ENCODE peak calls at places on chromosomes 12 and 14, in seven cellular contexts. One of them, this sample, is unnamed.

GRCh38 chr12:80648866-80649265 is 58.6 kb upstream of the MYF6 start:
- DNase-seq in H9: no peak
- DNase-seq in IMR-90: peak; percentile 88
- DNase-seq in mesenchymal stem cell: peak; percentile 8
- DNase-seq in neuronal stem cell: no peak
- DNase-seq in H1: no peak
- DNase-seq in mesendoderm: no peak
- DNase-seq in this sample: no peak

GRCh38 chr14:51846631-51847488 is 13.6 kb upstream of the GNG2 start:
- DNase-seq in H1: peak; percentile 46
- DNase-seq in IMR-90: peak; percentile 53
- DNase-seq in mesendoderm: peak; percentile 89
- DNase-seq in H9: peak; percentile 81
- DNase-seq in mesenchymal stem cell: peak; percentile 84
- DNase-seq in neuronal stem cell: peak; percentile 87
- DNase-seq in this sample: peak; percentile 21

GRCh38 chr12:41919526-41920305 is 225.0 kb downstream of the GXYLT1 start:
- DNase-seq in mesendoderm: no peak
- DNase-seq in neuronal stem cell: no peak
- DNase-seq in mesenchymal stem cell: no peak
- DNase-seq in H1: no peak
- DNase-seq in H9: no peak
- DNase-seq in IMR-90: no peak
- DNase-seq in this sample: no peak

GRCh38 chr12:130818381-130819247 is 20.4 kb downstream of the STX2 start:
- DNase-seq in IMR-90: no peak
- DNase-seq in mesenchymal stem cell: peak; percentile 41
- DNase-seq in neuronal stem cell: peak; percentile 65
- DNase-seq in H9: peak; percentile 95
- DNase-seq in H1: no peak
- DNase-seq in mesendoderm: peak; percentile 85
- DNase-seq in this sample: peak; percentile 62

GRCh38 chr12:2552000-2552399 is 242.8 kb upstream of the FKBP4 start:
- DNase-seq in mesendoderm: no peak
- DNase-seq in IMR-90: no peak
- DNase-seq in H9: no peak
- DNase-seq in neuronal stem cell: no peak
- DNase-seq in H1: no peak
- DNase-seq in mesenchymal stem cell: no peak
- DNase-seq in this sample: no peak

GRCh38 chr14:76826122-76826521 is at the start of gene LRRC74A:
- DNase-seq in H9: no peak
- DNase-seq in neuronal stem cell: no peak
- DNase-seq in mesendoderm: no peak
- DNase-seq in IMR-90: no peak
- DNase-seq in mesenchymal stem cell: no peak
- DNase-seq in H1: no peak
- DNase-seq in this sample: no peak

GRCh38 chr12:48681416-48681737 is 661 bp downstream of the KANSL2 start:
- DNase-seq in neuronal stem cell: no peak
- DNase-seq in mesendoderm: peak; percentile 68
- DNase-seq in H1: no peak
- DNase-seq in IMR-90: peak; percentile 14
- DNase-seq in H9: no peak
- DNase-seq in mesenchymal stem cell: no peak
- DNase-seq in this sample: no peak

GRCh38 chr12:88951860-88952483 is 371.7 kb upstream of the KITLG start:
- DNase-seq in IMR-90: no peak
- DNase-seq in neuronal stem cell: peak; percentile 24
- DNase-seq in mesenchymal stem cell: no peak
- DNase-seq in mesendoderm: peak; percentile 87
- DNase-seq in H1: no peak
- DNase-seq in H9: peak; percentile 30
- DNase-seq in this sample: no peak

GRCh38 chr12:12613334-12613733 is 1.7 kb downstream of the CREBL2 start:
- DNase-seq in H9: no peak
- DNase-seq in mesendoderm: no peak
- DNase-seq in mesenchymal stem cell: peak; percentile 10
- DNase-seq in IMR-90: no peak
- DNase-seq in neuronal stem cell: no peak
- DNase-seq in H1: no peak
- DNase-seq in this sample: peak; percentile 30

GRCh38 chr12:68536885-68537284 is 73.8 kb upstream of the RAP1B start:
- DNase-seq in H1: no peak
- DNase-seq in IMR-90: no peak
- DNase-seq in H9: no peak
- DNase-seq in mesendoderm: no peak
- DNase-seq in neuronal stem cell: no peak
- DNase-seq in mesenchymal stem cell: no peak
- DNase-seq in this sample: no peak

GRCh38 chr12:50246873-50247612 is 36.3 kb downstream of the LIMA1 start:
- DNase-seq in IMR-90: peak; percentile 99
- DNase-seq in H1: no peak
- DNase-seq in H9: no peak
- DNase-seq in mesendoderm: peak; percentile 43
- DNase-seq in neuronal stem cell: no peak
- DNase-seq in mesenchymal stem cell: peak; percentile 92
- DNase-seq in this sample: peak; percentile 70

DNA sequence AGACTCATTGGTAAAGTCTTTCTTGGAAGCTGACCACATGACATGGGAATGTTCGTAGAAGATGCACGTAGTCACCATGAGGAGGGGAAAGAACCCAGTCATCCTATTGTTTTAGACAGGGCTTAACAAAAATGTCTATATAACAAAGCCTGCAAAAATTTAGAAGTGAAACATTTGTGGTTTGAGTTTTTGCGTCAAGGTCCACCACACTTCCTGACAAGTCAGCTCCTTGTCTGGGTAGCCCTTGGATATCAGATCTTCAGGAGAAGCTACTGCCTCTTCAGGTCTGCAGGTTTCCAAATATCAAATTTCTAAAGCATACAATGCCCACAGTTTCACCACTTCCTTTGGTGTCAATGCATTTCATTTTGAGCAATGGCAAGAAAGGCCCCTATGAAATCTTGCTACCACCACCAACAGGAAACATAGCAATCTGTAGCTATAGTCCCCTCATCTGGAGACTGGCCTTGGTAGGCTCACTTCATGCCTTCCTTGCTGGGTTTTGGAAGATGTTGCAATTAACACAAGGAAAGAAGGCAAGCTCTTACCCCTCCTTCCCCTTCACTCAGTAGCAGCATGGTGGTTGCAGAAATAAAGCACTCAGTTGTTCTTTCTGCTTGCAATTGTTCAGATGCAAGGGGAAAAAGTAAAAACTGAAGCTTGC is 235.2 kb downstream of the PCNX1 start:
- DNase-seq in mesendoderm: peak; percentile 24
- DNase-seq in H1: no peak
- DNase-seq in neuronal stem cell: no peak
- DNase-seq in mesenchymal stem cell: peak; percentile 90
- DNase-seq in H9: no peak
- DNase-seq in IMR-90: peak; percentile 98
- DNase-seq in this sample: peak; percentile 66
- H3K4me2 ChIP-seq in mesendoderm: no peak overlapping the region
- H3K4me2 ChIP-seq in H1: no peak overlapping the region
- H3K4me2 ChIP-seq in neuronal stem cell: no peak overlapping the region
- H3K4me2 ChIP-seq in mesenchymal stem cell: no peak overlapping the region
- H3K4me2 ChIP-seq in H9: no peak overlapping the region
- H3K4me2 ChIP-seq in IMR-90: peak overlapping the region; percentile 29
- H3K4me2 ChIP-seq in this sample: no peak overlapping the region

GRCh38 chr12:16187684-16188083 is 89.8 kb downstream of the SLC15A5 start:
- DNase-seq in mesendoderm: no peak
- DNase-seq in H1: no peak
- DNase-seq in mesenchymal stem cell: no peak
- DNase-seq in neuronal stem cell: no peak
- DNase-seq in H9: no peak
- DNase-seq in IMR-90: no peak
- DNase-seq in this sample: no peak

GRCh38 chr12:16189849-16190248 is 87.6 kb downstream of the SLC15A5 start:
- DNase-seq in H9: no peak
- DNase-seq in IMR-90: peak; percentile 28
- DNase-seq in mesendoderm: no peak
- DNase-seq in mesenchymal stem cell: no peak
- DNase-seq in neuronal stem cell: no peak
- DNase-seq in H1: no peak
- DNase-seq in this sample: peak; percentile 4

GRCh38 chr12:16184691-16185090 is 92.8 kb downstream of the SLC15A5 start:
- DNase-seq in H1: no peak
- DNase-seq in mesendoderm: peak; percentile 89
- DNase-seq in mesenchymal stem cell: no peak
- DNase-seq in IMR-90: no peak
- DNase-seq in neuronal stem cell: no peak
- DNase-seq in H9: no peak
- DNase-seq in this sample: peak; percentile 51
- H3K18ac ChIP-seq in H1: no peak overlapping the region
- H3K18ac ChIP-seq in mesendoderm: peak overlapping the region; percentile 30
- H3K18ac ChIP-seq in mesenchymal stem cell: no peak overlapping the region
- H3K18ac ChIP-seq in IMR-90: no peak overlapping the region
- H3K18ac ChIP-seq in neuronal stem cell: no peak overlapping the region
- H3K18ac ChIP-seq in H9: no peak overlapping the region
- H3K18ac ChIP-seq in this sample: no peak overlapping the region

DNA sequence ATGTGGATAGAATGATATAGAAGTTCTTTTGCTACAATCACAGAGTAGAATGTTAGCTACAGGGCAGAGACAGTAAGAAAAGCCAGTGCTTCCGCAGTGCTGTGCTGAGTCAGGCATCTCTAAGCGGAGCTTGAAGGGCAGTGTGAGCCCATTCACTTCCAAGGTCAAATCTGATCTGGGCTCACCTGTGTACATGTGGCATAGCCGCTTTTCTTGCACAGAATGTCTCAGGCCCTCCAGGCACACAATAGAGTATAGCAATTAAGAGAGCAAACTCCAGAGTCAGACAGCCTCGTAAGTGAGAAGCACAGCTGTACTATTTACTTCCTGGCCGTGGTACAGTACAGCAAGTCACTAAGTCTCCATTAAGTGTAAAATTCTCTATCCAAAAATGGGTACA is 26.8 kb downstream of the CORO1C start:
- DNase-seq in IMR-90: no peak
- DNase-seq in mesendoderm: no peak
- DNase-seq in neuronal stem cell: no peak
- DNase-seq in H1: no peak
- DNase-seq in H9: no peak
- DNase-seq in mesenchymal stem cell: no peak
- DNase-seq in this sample: no peak
- H3K4me2 ChIP-seq in IMR-90: no peak overlapping the region
- H3K4me2 ChIP-seq in mesendoderm: no peak overlapping the region
- H3K4me2 ChIP-seq in neuronal stem cell: no peak overlapping the region
- H3K4me2 ChIP-seq in H1: no peak overlapping the region
- H3K4me2 ChIP-seq in H9: no peak overlapping the region
- H3K4me2 ChIP-seq in mesenchymal stem cell: no peak overlapping the region
- H3K4me2 ChIP-seq in this sample: no peak overlapping the region

DNA sequence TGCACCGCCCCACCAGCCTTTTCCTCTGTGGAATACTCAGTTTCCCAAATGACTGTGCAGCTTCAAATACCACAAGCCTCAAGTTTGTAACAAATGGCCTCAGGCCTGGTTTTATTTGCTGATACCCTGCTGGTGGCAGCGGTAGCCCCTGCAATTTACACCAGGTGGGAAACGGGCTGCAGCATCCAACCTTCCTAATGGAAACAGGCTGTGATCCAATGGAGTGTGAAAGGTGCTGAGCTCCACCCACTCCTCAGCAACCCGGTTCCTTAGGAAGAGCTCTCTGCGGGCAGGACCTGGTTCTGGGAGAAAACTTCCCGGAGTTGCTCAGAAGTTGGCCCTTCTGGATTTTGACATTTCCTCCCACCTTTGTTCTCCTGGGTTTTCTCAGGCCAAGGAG is 41.7 kb upstream of the LTA4H start:
- DNase-seq in H9: peak; percentile 55
- DNase-seq in neuronal stem cell: no peak
- DNase-seq in mesendoderm: peak; percentile 45
- DNase-seq in IMR-90: no peak
- DNase-seq in H1: no peak
- DNase-seq in mesenchymal stem cell: no peak
- DNase-seq in this sample: no peak
- H3K18ac ChIP-seq in H9: no peak overlapping the region
- H3K18ac ChIP-seq in neuronal stem cell: no peak overlapping the region
- H3K18ac ChIP-seq in mesendoderm: no peak overlapping the region
- H3K18ac ChIP-seq in IMR-90: no peak overlapping the region
- H3K18ac ChIP-seq in H1: no peak overlapping the region
- H3K18ac ChIP-seq in mesenchymal stem cell: no peak overlapping the region
- H3K18ac ChIP-seq in this sample: no peak overlapping the region

GRCh38 chr12:11513288-11513687 is 117.9 kb upstream of the PRB2 start:
- DNase-seq in H1: no peak
- DNase-seq in neuronal stem cell: no peak
- DNase-seq in mesenchymal stem cell: no peak
- DNase-seq in H9: peak; percentile 45
- DNase-seq in mesendoderm: peak; percentile 46
- DNase-seq in IMR-90: no peak
- DNase-seq in this sample: no peak

DNA sequence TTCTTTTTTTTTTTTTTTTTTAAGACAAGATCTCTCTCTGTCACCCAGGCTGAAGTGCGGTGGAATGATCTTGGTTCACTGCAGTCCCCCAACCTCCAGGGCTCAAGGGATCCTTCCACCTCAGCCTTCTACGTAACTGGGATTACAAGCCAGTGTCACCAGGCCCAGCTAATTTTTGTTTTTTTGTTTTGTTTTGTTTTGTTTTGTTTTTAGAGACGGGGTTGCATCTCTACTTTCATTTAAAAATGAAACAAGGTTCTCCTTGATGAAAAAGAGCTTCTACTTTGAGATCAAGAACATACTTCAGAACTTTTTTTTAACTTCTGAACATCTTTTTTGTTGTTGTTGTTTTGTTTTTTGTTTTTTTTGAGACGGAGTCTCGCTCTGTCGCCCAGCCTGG is 121.7 kb upstream of the PRB2 start:
- DNase-seq in neuronal stem cell: no peak
- DNase-seq in H1: no peak
- DNase-seq in IMR-90: no peak
- DNase-seq in mesenchymal stem cell: no peak
- DNase-seq in H9: no peak
- DNase-seq in mesendoderm: no peak
- DNase-seq in this sample: no peak
- H3K4me2 ChIP-seq in neuronal stem cell: no peak overlapping the region
- H3K4me2 ChIP-seq in H1: no peak overlapping the region
- H3K4me2 ChIP-seq in IMR-90: no peak overlapping the region
- H3K4me2 ChIP-seq in mesenchymal stem cell: no peak overlapping the region
- H3K4me2 ChIP-seq in H9: no peak overlapping the region
- H3K4me2 ChIP-seq in mesendoderm: no peak overlapping the region
- H3K4me2 ChIP-seq in this sample: no peak overlapping the region

GRCh38 chr12:18297883-18298282 is 36.6 kb downstream of the PIK3C2G start:
- DNase-seq in H1: no peak
- DNase-seq in neuronal stem cell: no peak
- DNase-seq in H9: no peak
- DNase-seq in IMR-90: no peak
- DNase-seq in mesenchymal stem cell: no peak
- DNase-seq in mesendoderm: no peak
- DNase-seq in this sample: no peak

GRCh38 chr12:18296201-18296908 is 35.0 kb downstream of the PIK3C2G start:
- DNase-seq in neuronal stem cell: no peak
- DNase-seq in mesenchymal stem cell: no peak
- DNase-seq in H9: no peak
- DNase-seq in mesendoderm: no peak
- DNase-seq in IMR-90: no peak
- DNase-seq in H1: no peak
- DNase-seq in this sample: no peak

GRCh38 chr12:18296909-18297280 is 35.6 kb downstream of the PIK3C2G start:
- DNase-seq in H9: no peak
- DNase-seq in IMR-90: no peak
- DNase-seq in mesendoderm: no peak
- DNase-seq in mesenchymal stem cell: no peak
- DNase-seq in H1: no peak
- DNase-seq in neuronal stem cell: no peak
- DNase-seq in this sample: no peak

GRCh38 chr12:18294889-18295288 is 33.6 kb downstream of the PIK3C2G start:
- DNase-seq in mesendoderm: no peak
- DNase-seq in mesenchymal stem cell: no peak
- DNase-seq in H9: no peak
- DNase-seq in H1: no peak
- DNase-seq in neuronal stem cell: no peak
- DNase-seq in IMR-90: no peak
- DNase-seq in this sample: no peak
- H3K18ac ChIP-seq in mesendoderm: no peak overlapping the region
- H3K18ac ChIP-seq in mesenchymal stem cell: no peak overlapping the region
- H3K18ac ChIP-seq in H9: no peak overlapping the region
- H3K18ac ChIP-seq in H1: no peak overlapping the region
- H3K18ac ChIP-seq in neuronal stem cell: no peak overlapping the region
- H3K18ac ChIP-seq in IMR-90: no peak overlapping the region
- H3K18ac ChIP-seq in this sample: no peak overlapping the region